ENCODE peak calls at places on chromosomes 11 and 22, in five cellular contexts. One of them, this sample, is unnamed.
A peak's percentile ranks its signal among the peaks of the same experiment; 100 is the strongest.

GRCh38 chr11:69841859-69842698 is 22.9 kb upstream of the FGF3 start:
- DNase-seq in mesendoderm: peak; percentile 57
- DNase-seq in amniotic stem cell: no peak
- DNase-seq in stimulated activated CD8-positive, alpha-beta memory T cell treated with anti-CD3 and anti-CD28 coated beads, Interleukin-15, amount 100 ng/mL, for 1 hour: no peak
- DNase-seq in BE2C: no peak
- DNase-seq in this sample: no peak

GRCh38 chr11:126357055-126357962 is 1.8 kb downstream of the ST3GAL4 start:
- DNase-seq in mesendoderm: no peak
- DNase-seq in amniotic stem cell: no peak
- DNase-seq in stimulated activated CD8-positive, alpha-beta memory T cell treated with anti-CD3 and anti-CD28 coated beads, Interleukin-15, amount 100 ng/mL, for 1 hour: no peak
- DNase-seq in BE2C: no peak
- DNase-seq in this sample: no peak

GRCh38 chr11:12085371-12086251 is 24.8 kb upstream of the MICAL2 start:
- DNase-seq in mesendoderm: no peak
- DNase-seq in amniotic stem cell: no peak
- DNase-seq in stimulated activated CD8-positive, alpha-beta memory T cell treated with anti-CD3 and anti-CD28 coated beads, Interleukin-15, amount 100 ng/mL, for 1 hour: no peak
- DNase-seq in BE2C: no peak
- DNase-seq in this sample: no peak

GRCh38 chr11:68806931-68807844 is 34.5 kb downstream of the CPT1A start:
- DNase-seq in mesendoderm: no peak
- DNase-seq in amniotic stem cell: no peak
- DNase-seq in stimulated activated CD8-positive, alpha-beta memory T cell treated with anti-CD3 and anti-CD28 coated beads, Interleukin-15, amount 100 ng/mL, for 1 hour: no peak
- DNase-seq in BE2C: no peak
- DNase-seq in this sample: peak; percentile 31

GRCh38 chr11:126716456-126717083 is 284.0 kb downstream of the KIRREL3 start:
- DNase-seq in mesendoderm: peak; percentile 80
- DNase-seq in amniotic stem cell: no peak
- DNase-seq in stimulated activated CD8-positive, alpha-beta memory T cell treated with anti-CD3 and anti-CD28 coated beads, Interleukin-15, amount 100 ng/mL, for 1 hour: no peak
- DNase-seq in BE2C: peak; percentile 68
- DNase-seq in this sample: no peak

GRCh38 chr11:69205929-69206612 is 50.3 kb downstream of the SMIM38 start:
- DNase-seq in mesendoderm: no peak
- DNase-seq in amniotic stem cell: no peak
- DNase-seq in stimulated activated CD8-positive, alpha-beta memory T cell treated with anti-CD3 and anti-CD28 coated beads, Interleukin-15, amount 100 ng/mL, for 1 hour: no peak
- DNase-seq in BE2C: no peak
- DNase-seq in this sample: no peak

GRCh38 chr22:37749831-37750595 is 53.2 kb downstream of the TRIOBP start:
- DNase-seq in mesendoderm: peak; percentile 36
- DNase-seq in amniotic stem cell: no peak
- DNase-seq in stimulated activated CD8-positive, alpha-beta memory T cell treated with anti-CD3 and anti-CD28 coated beads, Interleukin-15, amount 100 ng/mL, for 1 hour: no peak
- DNase-seq in BE2C: no peak
- DNase-seq in this sample: no peak

GRCh38 chr22:29393019-29393608 is 4.7 kb upstream of the AP1B1 start:
- DNase-seq in mesendoderm: no peak
- DNase-seq in amniotic stem cell: no peak
- DNase-seq in stimulated activated CD8-positive, alpha-beta memory T cell treated with anti-CD3 and anti-CD28 coated beads, Interleukin-15, amount 100 ng/mL, for 1 hour: no peak
- DNase-seq in BE2C: no peak
- DNase-seq in this sample: no peak

GRCh38 chr11:131278472-131278871 is 91.9 kb upstream of the NTM start:
- DNase-seq in mesendoderm: no peak
- DNase-seq in amniotic stem cell: no peak
- DNase-seq in stimulated activated CD8-positive, alpha-beta memory T cell treated with anti-CD3 and anti-CD28 coated beads, Interleukin-15, amount 100 ng/mL, for 1 hour: no peak
- DNase-seq in BE2C: no peak
- DNase-seq in this sample: no peak

GRCh38 chr11:61885784-61886580 is 5.4 kb downstream of the FADS3 start:
- DNase-seq in mesendoderm: peak; percentile 55
- DNase-seq in amniotic stem cell: no peak
- DNase-seq in stimulated activated CD8-positive, alpha-beta memory T cell treated with anti-CD3 and anti-CD28 coated beads, Interleukin-15, amount 100 ng/mL, for 1 hour: no peak
- DNase-seq in BE2C: no peak
- DNase-seq in this sample: no peak

GRCh38 chr11:38461751-38462150 is 1863.7 kb upstream of the RAG2 start:
- DNase-seq in mesendoderm: no peak
- DNase-seq in amniotic stem cell: no peak
- DNase-seq in stimulated activated CD8-positive, alpha-beta memory T cell treated with anti-CD3 and anti-CD28 coated beads, Interleukin-15, amount 100 ng/mL, for 1 hour: no peak
- DNase-seq in BE2C: no peak
- DNase-seq in this sample: no peak

GRCh38 chr11:8282621-8283509 is 19.2 kb upstream of the LMO1 start:
- DNase-seq in mesendoderm: peak; percentile 75
- DNase-seq in amniotic stem cell: no peak
- DNase-seq in stimulated activated CD8-positive, alpha-beta memory T cell treated with anti-CD3 and anti-CD28 coated beads, Interleukin-15, amount 100 ng/mL, for 1 hour: no peak
- DNase-seq in BE2C: peak; percentile 28
- DNase-seq in this sample: no peak

GRCh38 chr11:116232364-116232801 is 540.4 kb downstream of the BUD13 start:
- DNase-seq in mesendoderm: no peak
- DNase-seq in amniotic stem cell: no peak
- DNase-seq in stimulated activated CD8-positive, alpha-beta memory T cell treated with anti-CD3 and anti-CD28 coated beads, Interleukin-15, amount 100 ng/mL, for 1 hour: no peak
- DNase-seq in BE2C: peak; percentile 60
- DNase-seq in this sample: no peak

GRCh38 chr22:30868663-30869385 is 99.8 kb downstream of the MORC2 start:
- DNase-seq in mesendoderm: no peak
- DNase-seq in amniotic stem cell: no peak
- DNase-seq in stimulated activated CD8-positive, alpha-beta memory T cell treated with anti-CD3 and anti-CD28 coated beads, Interleukin-15, amount 100 ng/mL, for 1 hour: no peak
- DNase-seq in BE2C: no peak
- DNase-seq in this sample: no peak

GRCh38 chr22:50260801-50261614 is 475 bp downstream of the MAPK12 start:
- DNase-seq in mesendoderm: no peak
- DNase-seq in amniotic stem cell: no peak
- DNase-seq in stimulated activated CD8-positive, alpha-beta memory T cell treated with anti-CD3 and anti-CD28 coated beads, Interleukin-15, amount 100 ng/mL, for 1 hour: no peak
- DNase-seq in BE2C: peak; percentile 71
- DNase-seq in this sample: no peak

GRCh38 chr22:46038516-46039430 is 61.8 kb upstream of the WNT7B start:
- DNase-seq in mesendoderm: no peak
- DNase-seq in amniotic stem cell: no peak
- DNase-seq in stimulated activated CD8-positive, alpha-beta memory T cell treated with anti-CD3 and anti-CD28 coated beads, Interleukin-15, amount 100 ng/mL, for 1 hour: no peak
- DNase-seq in BE2C: peak; percentile 60
- DNase-seq in this sample: no peak

GRCh38 chr11:127390465-127390864 is 389.9 kb upstream of the KIRREL3 start:
- DNase-seq in mesendoderm: no peak
- DNase-seq in amniotic stem cell: no peak
- DNase-seq in stimulated activated CD8-positive, alpha-beta memory T cell treated with anti-CD3 and anti-CD28 coated beads, Interleukin-15, amount 100 ng/mL, for 1 hour: no peak
- DNase-seq in BE2C: no peak
- DNase-seq in this sample: no peak

GRCh38 chr22:25081409-25081824 is 118.2 kb upstream of the CRYBB3 start:
- DNase-seq in mesendoderm: peak; percentile 60
- DNase-seq in amniotic stem cell: no peak
- DNase-seq in stimulated activated CD8-positive, alpha-beta memory T cell treated with anti-CD3 and anti-CD28 coated beads, Interleukin-15, amount 100 ng/mL, for 1 hour: peak; percentile 17
- DNase-seq in BE2C: peak; percentile 56
- DNase-seq in this sample: no peak

GRCh38 chr11:120028181-120028935 is 109.6 kb downstream of the TRIM29 start:
- DNase-seq in mesendoderm: no peak
- DNase-seq in amniotic stem cell: no peak
- DNase-seq in stimulated activated CD8-positive, alpha-beta memory T cell treated with anti-CD3 and anti-CD28 coated beads, Interleukin-15, amount 100 ng/mL, for 1 hour: no peak
- DNase-seq in BE2C: no peak
- DNase-seq in this sample: no peak

GRCh38 chr22:16824718-16825687 is at the start of gene XKR3:
- DNase-seq in mesendoderm: peak; percentile 55
- DNase-seq in amniotic stem cell: no peak
- DNase-seq in stimulated activated CD8-positive, alpha-beta memory T cell treated with anti-CD3 and anti-CD28 coated beads, Interleukin-15, amount 100 ng/mL, for 1 hour: no peak
- DNase-seq in BE2C: no peak
- DNase-seq in this sample: no peak

GRCh38 chr11:44138286-44138685 is 42.8 kb downstream of the EXT2 start:
- DNase-seq in mesendoderm: no peak
- DNase-seq in amniotic stem cell: no peak
- DNase-seq in stimulated activated CD8-positive, alpha-beta memory T cell treated with anti-CD3 and anti-CD28 coated beads, Interleukin-15, amount 100 ng/mL, for 1 hour: no peak
- DNase-seq in BE2C: no peak
- DNase-seq in this sample: no peak

GRCh38 chr22:27602390-27602789 is 199.2 kb downstream of the MN1 start:
- DNase-seq in mesendoderm: no peak
- DNase-seq in amniotic stem cell: no peak
- DNase-seq in stimulated activated CD8-positive, alpha-beta memory T cell treated with anti-CD3 and anti-CD28 coated beads, Interleukin-15, amount 100 ng/mL, for 1 hour: no peak
- DNase-seq in BE2C: no peak
- DNase-seq in this sample: no peak

GRCh38 chr11:61752117-61752924 is at the start of gene MYRF:
- DNase-seq in mesendoderm: peak; percentile 51
- DNase-seq in amniotic stem cell: peak; percentile 25
- DNase-seq in stimulated activated CD8-positive, alpha-beta memory T cell treated with anti-CD3 and anti-CD28 coated beads, Interleukin-15, amount 100 ng/mL, for 1 hour: peak; percentile 14
- DNase-seq in BE2C: peak; percentile 64
- DNase-seq in this sample: no peak

GRCh38 chr11:87743002-87743401 is 432.2 kb downstream of the RAB38 start:
- DNase-seq in mesendoderm: peak; percentile 37
- DNase-seq in amniotic stem cell: no peak
- DNase-seq in stimulated activated CD8-positive, alpha-beta memory T cell treated with anti-CD3 and anti-CD28 coated beads, Interleukin-15, amount 100 ng/mL, for 1 hour: no peak
- DNase-seq in BE2C: no peak
- DNase-seq in this sample: no peak

GRCh38 chr11:79582434-79582833 is 141.6 kb upstream of the TENM4 start:
- DNase-seq in mesendoderm: no peak
- DNase-seq in amniotic stem cell: no peak
- DNase-seq in stimulated activated CD8-positive, alpha-beta memory T cell treated with anti-CD3 and anti-CD28 coated beads, Interleukin-15, amount 100 ng/mL, for 1 hour: no peak
- DNase-seq in BE2C: no peak
- DNase-seq in this sample: no peak

This sample was measured in BJ.